ENCODE peak calls at places on chromosomes 4 and X, in four cellular contexts. One of them, this sample, is unnamed.

GRCh38 chr4:76251448-76252270 is at the start of gene FAM47E:
- DNase-seq in activated CD4-positive, CD25-positive, alpha-beta regulatory T cell: no peak
- DNase-seq in non-pigmented ciliary epithelial cell: no peak
- DNase-seq in iPS-NIHi11: peak
- DNase-seq in this sample: peak

GRCh38 chr4:102758241-102758871 is 2.4 kb downstream of the MANBA start:
- DNase-seq in activated CD4-positive, CD25-positive, alpha-beta regulatory T cell: no peak
- DNase-seq in non-pigmented ciliary epithelial cell: no peak
- DNase-seq in iPS-NIHi11: no peak
- DNase-seq in this sample: no peak

GRCh38 chr4:64250488-64250887 is 158.8 kb downstream of the TECRL start:
- DNase-seq in activated CD4-positive, CD25-positive, alpha-beta regulatory T cell: no peak
- DNase-seq in non-pigmented ciliary epithelial cell: no peak
- DNase-seq in iPS-NIHi11: no peak
- DNase-seq in this sample: no peak

GRCh38 chrX:77342028-77342427 is 105.2 kb upstream of the FGF16 start:
- DNase-seq in activated CD4-positive, CD25-positive, alpha-beta regulatory T cell: no peak
- DNase-seq in non-pigmented ciliary epithelial cell: no peak
- DNase-seq in iPS-NIHi11: no peak
- DNase-seq in this sample: no peak

GRCh38 chr4:61572160-61572559 is 372.0 kb downstream of the ADGRL3 start:
- DNase-seq in activated CD4-positive, CD25-positive, alpha-beta regulatory T cell: no peak
- DNase-seq in non-pigmented ciliary epithelial cell: peak
- DNase-seq in iPS-NIHi11: no peak
- DNase-seq in this sample: no peak

GRCh38 chrX:47637546-47638195 is 7.9 kb upstream of the CFP start:
- DNase-seq in activated CD4-positive, CD25-positive, alpha-beta regulatory T cell: no peak
- DNase-seq in non-pigmented ciliary epithelial cell: no peak
- DNase-seq in iPS-NIHi11: peak
- DNase-seq in this sample: peak

GRCh38 chrX:8984231-8984630 is 49.7 kb downstream of the FAM9B start:
- DNase-seq in activated CD4-positive, CD25-positive, alpha-beta regulatory T cell: no peak
- DNase-seq in non-pigmented ciliary epithelial cell: no peak
- DNase-seq in iPS-NIHi11: no peak
- DNase-seq in this sample: no peak

GRCh38 chr4:120066182-120066524 is 495 bp downstream of the MAD2L1 start:
- DNase-seq in activated CD4-positive, CD25-positive, alpha-beta regulatory T cell: no peak
- DNase-seq in non-pigmented ciliary epithelial cell: no peak
- DNase-seq in iPS-NIHi11: no peak
- DNase-seq in this sample: no peak

GRCh38 chr4:100288811-100289529 is 98.7 kb upstream of the DDIT4L start:
- DNase-seq in activated CD4-positive, CD25-positive, alpha-beta regulatory T cell: no peak
- DNase-seq in non-pigmented ciliary epithelial cell: no peak
- DNase-seq in iPS-NIHi11: no peak
- DNase-seq in this sample: no peak

GRCh38 chr4:7976634-7977033 is 37.0 kb upstream of the AFAP1 start:
- DNase-seq in activated CD4-positive, CD25-positive, alpha-beta regulatory T cell: no peak
- DNase-seq in non-pigmented ciliary epithelial cell: no peak
- DNase-seq in iPS-NIHi11: no peak
- DNase-seq in this sample: no peak

GRCh38 chrX:24760601-24761000 is 66.9 kb downstream of the POLA1 start:
- DNase-seq in activated CD4-positive, CD25-positive, alpha-beta regulatory T cell: no peak
- DNase-seq in non-pigmented ciliary epithelial cell: peak
- DNase-seq in iPS-NIHi11: peak
- DNase-seq in this sample: no peak

GRCh38 chr4:150302553-150302952 is 224.3 kb downstream of the DCLK2 start:
- DNase-seq in activated CD4-positive, CD25-positive, alpha-beta regulatory T cell: no peak
- DNase-seq in non-pigmented ciliary epithelial cell: peak
- DNase-seq in iPS-NIHi11: no peak
- DNase-seq in this sample: no peak

GRCh38 chr4:76723916-76724315 is 174.0 kb downstream of the SOWAHB start:
- DNase-seq in activated CD4-positive, CD25-positive, alpha-beta regulatory T cell: no peak
- DNase-seq in non-pigmented ciliary epithelial cell: peak
- DNase-seq in iPS-NIHi11: no peak
- DNase-seq in this sample: no peak

GRCh38 chr4:123257563-123257962 is 139.0 kb upstream of the SPRY1 start:
- DNase-seq in activated CD4-positive, CD25-positive, alpha-beta regulatory T cell: no peak
- DNase-seq in non-pigmented ciliary epithelial cell: no peak
- DNase-seq in iPS-NIHi11: no peak
- DNase-seq in this sample: no peak

GRCh38 chr4:176467011-176467410 is 147.2 kb downstream of the SPCS3 start:
- DNase-seq in activated CD4-positive, CD25-positive, alpha-beta regulatory T cell: no peak
- DNase-seq in non-pigmented ciliary epithelial cell: no peak
- DNase-seq in iPS-NIHi11: no peak
- DNase-seq in this sample: no peak

GRCh38 chr4:4591071-4591470 is 49.2 kb upstream of the STX18 start:
- DNase-seq in activated CD4-positive, CD25-positive, alpha-beta regulatory T cell: no peak
- DNase-seq in non-pigmented ciliary epithelial cell: no peak
- DNase-seq in iPS-NIHi11: no peak
- DNase-seq in this sample: no peak

GRCh38 chr4:965766-966134 is 7.6 kb downstream of the DGKQ start:
- DNase-seq in activated CD4-positive, CD25-positive, alpha-beta regulatory T cell: no peak
- DNase-seq in non-pigmented ciliary epithelial cell: no peak
- DNase-seq in iPS-NIHi11: no peak
- DNase-seq in this sample: no peak

GRCh38 chrX:133544105-133544504 is 128.8 kb upstream of the GPC4 start:
- DNase-seq in activated CD4-positive, CD25-positive, alpha-beta regulatory T cell: no peak
- DNase-seq in non-pigmented ciliary epithelial cell: peak
- DNase-seq in iPS-NIHi11: no peak
- DNase-seq in this sample: no peak

This sample was measured in cerebellum.